ENCODE peak calls at places on chromosomes 4 and X, in seven cellular contexts. K is sigmoid colon; A is brain microvascular endothelial cell; R is fibroblast of the aortic adventitia; Z is iPS-NIHi11; S is activated T-cell treated with anti-CD3 and anti-CD28 coated beads, Interleukin-2, amount 50 U/mL, for 72 hours; W is stimulated activated CD8-positive, alpha-beta memory T cell treated with anti-CD3 and anti-CD28 coated beads, Interleukin-4, amount 100 ng/mL, for 4 hours. Y is an unnamed sample.

GRCh38 chrX:107483976-107484726 is 34.7 kb downstream of the FRMPD3 start:
- DNase-seq in K (no peak), A (no peak), R (peak; percentile 39), Z (peak; percentile 37), S (no peak), W (no peak), Y (peak; percentile 20)

GRCh38 chr4:49044270-49044669 is 58.2 kb downstream of the CWH43 start:
- DNase-seq in K (no peak), A (no peak), R (no peak), Z (no peak), S (no peak), W (no peak), Y (no peak)

GRCh38 chrX:16587776-16588175 is 62.2 kb upstream of the S100G start:
- DNase-seq in K (no peak), A (no peak), R (no peak), Z (no peak), S (no peak), W (no peak), Y (peak; percentile 36)

GRCh38 chr4:20319785-20320184 is 68.1 kb downstream of the SLIT2 start:
- DNase-seq in K (no peak), A (no peak), R (no peak), Z (no peak), S (no peak), W (no peak), Y (no peak)

GRCh38 chr4:148823419-148823769 is 381.2 kb upstream of the NR3C2 start:
- DNase-seq in K (no peak), A (no peak), R (no peak), Z (no peak), S (no peak), W (no peak), Y (no peak)

GRCh38 chr4:105933083-105933482 is 37.8 kb downstream of the NPNT start:
- DNase-seq in K (no peak), A (no peak), R (no peak), Z (no peak), S (no peak), W (no peak), Y (no peak)

GRCh38 chr4:154807042-154807630 is 26.1 kb downstream of the RBM46 start:
- DNase-seq in K (no peak), A (no peak), R (peak; percentile 78), Z (no peak), S (no peak), W (no peak), Y (peak; percentile 54)

GRCh38 chrX:56726609-56727008 is 2.4 kb upstream of the NBDY start:
- DNase-seq in K (no peak), A (peak; percentile 27), R (peak; percentile 72), Z (peak; percentile 15), S (peak; percentile 10), W (no peak), Y (peak; percentile 44)

GRCh38 chr4:8615366-8615765 is 22.8 kb downstream of the CPZ start:
- DNase-seq in K (peak; percentile 26), A (no peak), R (no peak), Z (no peak), S (no peak), W (no peak), Y (no peak)

GRCh38 chr4:7322166-7322991 is 112.4 kb downstream of the PSAPL1 start:
- DNase-seq in K (no peak), A (no peak), R (no peak), Z (peak; percentile 54), S (no peak), W (no peak), Y (no peak)

GRCh38 chr4:106238819-106239420 is 77.1 kb downstream of the TBCK start:
- DNase-seq in K (no peak), A (peak; percentile 36), R (peak; percentile 52), Z (peak; percentile 53), S (peak; percentile 11), W (no peak), Y (peak; percentile 56)

GRCh38 chrX:8049827-8050226 is 121.2 kb downstream of the VCX2 start:
- DNase-seq in K (no peak), A (no peak), R (no peak), Z (no peak), S (no peak), W (no peak), Y (no peak)